ENCODE peak calls at places on chromosomes 3 and 15, in nine cellular contexts. J is left ventricle myocardium inferior; Y is Peyer's patch; X is BE2C; Z is cardiac muscle cell; W is bronchial epithelial cell; S is CD8-positive, alpha-beta T cell; H is GM23338; G is WERI-Rb-1. U is an unnamed sample.

GRCh38 chr3:187955076-187955952 is 198.6 kb upstream of the LPP start:
- DNase-seq in J (no peak), Y (no peak), X (no peak), Z (peak), W (peak), S (no peak), H (no peak), G (no peak), U (no peak)

GRCh38 chr3:42654331-42655201 is 1.1 kb downstream of the ZBTB47 start:
- DNase-seq in J (peak), Y (peak), X (peak), Z (peak), W (no peak), S (no peak), H (peak), G (peak), U (peak)

GRCh38 chr3:170852307-170852706 is 17.7 kb downstream of the RPL22L1 start:
- DNase-seq in J (no peak), Y (no peak), X (no peak), Z (no peak), W (no peak), S (no peak), H (no peak), G (no peak), U (no peak)

GRCh38 chr3:10344147-10344943 is 23.4 kb upstream of the SEC13 start:
- DNase-seq in J (no peak), Y (no peak), X (peak), Z (peak), W (peak), S (peak), H (peak), G (peak), U (peak)

GRCh38 chr3:160434071-160434470 is 15.5 kb downstream of the TRIM59 start:
- DNase-seq in J (no peak), Y (no peak), X (no peak), Z (peak), W (no peak), S (no peak), H (no peak), G (no peak), U (no peak)

GRCh38 chr3:12999147-13000140 is 73.8 kb downstream of the IQSEC1 start:
- DNase-seq in J (peak), Y (peak), X (no peak), Z (peak), W (no peak), S (no peak), H (no peak), G (no peak), U (no peak)

GRCh38 chr3:75985432-75985831 is 200.1 kb upstream of the ZNF717 start:
- DNase-seq in J (no peak), Y (no peak), X (no peak), Z (no peak), W (no peak), S (no peak), H (no peak), G (no peak), U (no peak)

GRCh38 chr3:66851894-66852613 is 146.1 kb upstream of the KBTBD8 start:
- DNase-seq in J (no peak), Y (no peak), X (no peak), Z (no peak), W (no peak), S (no peak), H (no peak), G (no peak), U (no peak)

GRCh38 chr3:53668872-53669271 is 174.5 kb downstream of the CACNA1D start:
- DNase-seq in J (no peak), Y (no peak), X (no peak), Z (peak), W (no peak), S (no peak), H (peak), G (no peak), U (no peak)

GRCh38 chr3:165643433-165643824 is 193.8 kb downstream of the BCHE start:
- DNase-seq in J (no peak), Y (no peak), X (no peak), Z (peak), W (peak), S (no peak), H (no peak), G (no peak), U (peak)

GRCh38 chr3:190543656-190544055 is 29.8 kb downstream of the IL1RAP start:
- DNase-seq in J (no peak), Y (no peak), X (no peak), Z (no peak), W (peak), S (no peak), H (no peak), G (no peak), U (no peak)

GRCh38 chr3:180180795-180181194 is 144.1 kb upstream of the PEX5L start:
- DNase-seq in J (no peak), Y (no peak), X (no peak), Z (no peak), W (peak), S (no peak), H (no peak), G (no peak), U (no peak)

GRCh38 chr3:111924283-111924682 is 54.5 kb upstream of the ABHD10 start:
- DNase-seq in J (peak), Y (peak), X (no peak), Z (no peak), W (no peak), S (no peak), H (no peak), G (no peak), U (peak)

GRCh38 chr3:65331730-65332129 is 643.9 kb upstream of the ADAMTS9 start:
- DNase-seq in J (no peak), Y (no peak), X (no peak), Z (no peak), W (no peak), S (no peak), H (no peak), G (no peak), U (no peak)
- H3K4me3 ChIP-seq in J (no peak), Y (no peak), X (no peak), Z (no peak), W (no peak), S (no peak), H (no peak), G (no peak), U (no peak)

GRCh38 chr15:88765212-88765611 is 38.0 kb upstream of the ACAN start:
- DNase-seq in J (no peak), Y (no peak), X (no peak), Z (no peak), W (no peak), S (no peak), H (no peak), G (no peak), U (no peak)

GRCh38 chr15:88764448-88764847 is 38.8 kb upstream of the ACAN start:
- DNase-seq in J (no peak), Y (no peak), X (no peak), Z (no peak), W (no peak), S (no peak), H (no peak), G (no peak), U (no peak)

GRCh38 chr15:88769161-88769971 is 33.9 kb upstream of the ACAN start:
- DNase-seq in J (no peak), Y (no peak), X (no peak), Z (peak), W (no peak), S (no peak), H (peak), G (no peak), U (no peak)
- H3K4me3 ChIP-seq in J (peak), Y (no peak), X (no peak), Z (no peak), W (no peak), S (no peak), H (peak), G (no peak), U (no peak)

DNA sequence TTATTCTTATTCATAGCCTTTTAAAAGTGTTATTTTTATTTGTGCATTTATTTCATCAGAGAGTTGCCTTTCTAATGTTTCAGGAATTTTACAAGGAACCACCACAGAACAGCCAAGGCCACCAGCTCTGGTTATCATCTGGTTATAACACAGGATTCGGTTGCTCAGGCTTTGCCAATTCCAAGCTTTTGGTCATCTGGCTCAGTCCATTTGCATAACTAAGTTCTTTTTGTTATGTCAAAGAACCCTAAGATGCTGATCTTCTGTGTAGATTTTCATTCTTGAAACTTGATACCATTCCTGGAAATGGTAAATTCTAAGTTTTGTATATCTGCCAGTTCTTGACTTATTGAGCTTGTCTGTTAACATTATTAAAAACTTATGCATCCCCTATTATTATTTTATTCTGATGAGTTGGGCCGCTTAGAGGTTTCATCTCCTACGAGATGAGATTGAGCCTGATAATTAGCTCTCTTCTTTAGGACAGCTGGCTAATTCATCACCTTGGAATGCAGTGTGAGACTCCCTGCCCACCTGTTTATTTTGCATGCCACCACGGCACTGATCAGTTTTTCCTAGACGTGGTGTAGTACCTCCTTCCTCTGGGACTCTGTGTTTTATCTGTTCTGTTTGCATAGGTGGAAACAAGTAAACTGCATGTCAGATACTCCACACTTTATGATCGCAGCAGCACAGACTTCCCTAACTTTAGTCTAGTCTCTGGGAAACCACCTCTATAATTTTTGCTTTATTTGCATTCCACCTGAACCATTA is 264.8 kb downstream of the SLCO3A1 start:
- DNase-seq in J (no peak), Y (no peak), X (no peak), Z (peak), W (peak), S (no peak), H (peak), G (no peak), U (no peak)
- H3K4me3 ChIP-seq in J (no peak), Y (no peak), X (no peak), Z (no peak), W (no peak), S (no peak), H (peak), G (no peak), U (no peak)

DNA sequence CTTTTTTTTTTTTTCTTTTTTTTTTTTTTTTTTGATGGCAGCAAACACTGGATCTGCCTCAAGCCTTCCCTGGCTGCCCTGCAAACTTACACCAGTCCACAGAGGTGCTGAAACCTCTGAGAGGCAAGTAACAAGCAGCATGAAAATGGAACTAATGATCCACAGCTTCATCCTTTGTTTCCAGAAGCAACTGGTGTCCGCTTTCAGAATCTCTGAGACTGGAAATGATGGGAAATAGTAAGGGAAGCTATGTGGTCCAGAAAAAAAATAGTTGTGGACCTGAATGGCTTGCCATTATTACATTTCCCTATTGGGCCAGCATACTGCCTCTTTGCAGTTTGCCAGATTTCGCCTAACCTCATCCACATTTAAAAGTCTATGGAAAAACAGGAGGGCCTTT is 134.2 kb downstream of the TMCO5A start:
- DNase-seq in J (no peak), Y (no peak), X (no peak), Z (no peak), W (no peak), S (no peak), H (no peak), G (no peak), U (peak)
- H3K4me3 ChIP-seq in J (peak), Y (no peak), X (no peak), Z (no peak), W (no peak), S (no peak), H (no peak), G (no peak), U (peak)

DNA sequence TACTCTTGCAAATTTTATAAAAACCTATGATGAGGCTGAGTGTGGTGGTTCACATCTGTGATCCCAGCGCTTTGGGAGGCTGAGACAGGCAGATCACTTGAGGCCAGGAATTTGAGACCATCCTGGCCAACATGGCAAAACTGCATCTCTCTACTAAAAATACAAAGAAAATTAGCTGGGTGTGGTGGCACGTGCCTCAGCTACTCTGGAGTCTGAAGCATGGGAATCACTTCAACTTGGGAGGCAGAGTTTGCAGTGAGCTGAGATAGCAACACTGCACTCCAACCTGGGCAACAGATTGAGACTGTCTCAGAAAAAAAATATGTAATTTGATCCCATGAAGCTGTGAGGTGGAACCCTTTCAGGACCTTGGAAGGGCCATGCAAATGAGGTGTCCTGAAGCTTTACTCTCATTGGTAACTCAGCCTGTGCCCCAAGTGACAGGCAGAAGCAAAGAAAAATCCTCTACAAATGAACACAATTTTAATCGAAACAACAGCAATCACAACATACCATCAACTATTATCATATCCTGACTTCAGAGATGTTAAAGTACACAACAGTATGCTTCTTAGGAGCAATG is 84.6 kb upstream of the CDV3 start:
- DNase-seq in J (no peak), Y (no peak), X (no peak), Z (peak), W (peak), S (no peak), H (no peak), G (no peak), U (no peak)
- H3K4me3 ChIP-seq in J (no peak), Y (no peak), X (no peak), Z (no peak), W (no peak), S (no peak), H (no peak), G (no peak), U (no peak)

DNA sequence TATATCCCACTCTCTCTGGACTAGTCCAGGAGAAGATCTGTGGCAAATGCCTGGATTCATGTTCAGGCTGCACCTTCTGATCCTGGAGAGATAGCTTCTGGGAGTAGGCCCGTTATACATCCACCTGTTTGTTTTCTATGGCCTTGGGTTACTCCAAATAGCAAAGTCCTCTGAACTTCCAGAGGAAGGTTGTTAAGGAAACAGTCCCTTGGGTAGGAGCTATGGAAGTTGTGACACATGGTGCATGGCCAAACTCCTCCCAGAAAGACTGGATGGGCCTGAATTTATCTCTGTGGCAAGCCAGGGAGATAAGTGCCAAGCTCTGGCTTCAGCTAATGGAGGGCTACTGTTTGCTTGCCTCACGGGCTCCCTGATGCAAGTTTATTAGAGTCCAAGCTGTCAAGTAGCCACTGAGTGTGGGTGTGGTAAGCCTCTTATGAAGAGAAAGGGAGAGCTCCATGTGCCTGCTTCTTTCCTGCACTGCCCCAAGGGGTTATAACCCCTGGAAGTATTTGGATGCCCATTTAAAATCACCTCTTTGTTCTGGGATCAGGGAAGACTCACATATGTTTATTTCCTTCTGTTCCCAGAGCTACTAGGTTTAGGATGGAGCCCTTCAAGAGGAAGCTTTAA is 328.7 kb upstream of the ATP11B start:
- DNase-seq in J (no peak), Y (no peak), X (no peak), Z (no peak), W (no peak), S (no peak), H (no peak), G (no peak), U (no peak)
- H3K4me3 ChIP-seq in J (no peak), Y (no peak), X (no peak), Z (no peak), W (no peak), S (no peak), H (no peak), G (no peak), U (no peak)

GRCh38 chr3:193842029-193842782 is 249.2 kb downstream of the OPA1 start:
- DNase-seq in J (no peak), Y (no peak), X (no peak), Z (no peak), W (no peak), S (no peak), H (no peak), G (no peak), U (no peak)
- H3K4me3 ChIP-seq in J (no peak), Y (no peak), X (no peak), Z (no peak), W (no peak), S (no peak), H (no peak), G (no peak), U (no peak)

DNA sequence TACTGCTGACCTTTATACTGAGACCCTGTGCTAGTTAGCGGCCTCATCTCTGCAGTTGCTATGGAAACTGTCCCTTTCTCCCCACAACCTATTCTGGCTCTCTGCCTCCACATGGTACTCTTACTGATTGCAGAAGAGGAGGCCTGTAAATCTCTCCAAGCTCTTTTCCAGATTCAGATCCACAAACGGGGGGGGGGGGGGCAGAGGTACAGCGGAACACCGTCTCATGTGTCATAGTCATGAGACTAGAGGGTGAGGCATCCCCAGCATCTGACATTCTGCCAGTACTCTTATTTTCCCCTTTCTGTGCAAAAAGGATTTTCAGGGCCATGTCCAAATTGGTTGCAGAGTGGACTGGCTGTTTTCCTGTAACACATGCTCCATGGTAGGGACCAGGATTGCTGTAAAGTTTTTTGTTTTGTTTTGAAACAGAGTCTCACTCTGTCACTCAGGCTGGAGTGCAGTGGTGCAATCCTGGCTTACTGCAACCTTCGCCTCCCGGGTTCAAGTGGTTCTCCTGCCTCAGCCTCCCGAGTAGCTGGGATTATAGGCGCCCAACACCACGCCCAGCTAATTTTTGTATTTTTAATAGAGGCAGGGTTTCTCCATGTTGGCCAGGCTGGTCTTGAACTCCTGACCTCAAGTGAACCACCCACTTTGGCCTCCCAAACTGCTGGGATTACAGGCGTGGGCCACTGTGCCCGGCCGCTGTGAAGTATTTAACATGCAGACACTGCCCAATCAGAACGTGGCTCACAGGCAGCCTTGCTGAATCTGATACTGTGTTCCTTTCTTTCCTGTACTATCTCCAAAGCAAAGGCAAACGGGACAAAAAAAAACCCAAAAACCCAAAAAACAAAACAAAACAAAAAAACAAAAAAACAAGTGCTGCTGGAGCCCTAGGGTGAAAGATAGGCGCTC is 8.1 kb upstream of the MAP1A start:
- DNase-seq in J (no peak), Y (no peak), X (peak), Z (peak), W (no peak), S (no peak), H (peak), G (no peak), U (peak)
- H3K4me3 ChIP-seq in J (peak), Y (no peak), X (peak), Z (peak), W (no peak), S (peak), H (peak), G (peak), U (peak)